ENCODE peak calls at places on chromosomes 7 and 10, in ten cellular contexts. E, F, V, K, O, Y, G, M, B and P are unnamed samples.

GRCh38 chr7:158779061-158779992 is 50.0 kb downstream of the ESYT2 start:
- DNase-seq in E (no peak), F (no peak), V (no peak), K (no peak), O (no peak), Y (no peak), G (no peak), M (no peak), B (no peak), P (no peak)

GRCh38 chr7:120070201-120070600 is 202.8 kb upstream of the KCND2 start:
- DNase-seq in E (no peak), F (no peak), V (no peak), K (no peak), O (no peak), Y (no peak), G (no peak), M (no peak), B (no peak), P (no peak)

GRCh38 chr10:125190961-125191360 is 30.6 kb upstream of the CTBP2 start:
- DNase-seq in E (no peak), F (peak), V (no peak), K (no peak), O (no peak), Y (no peak), G (no peak), M (no peak), B (no peak), P (no peak)

GRCh38 chr7:17769918-17770317 is 170.4 kb downstream of the SNX13 start:
- DNase-seq in E (no peak), F (peak), V (peak), K (peak), O (peak), Y (peak), G (peak), M (peak), B (peak), P (no peak)

GRCh38 chr7:123397746-123398145 is 136.6 kb downstream of the IQUB start:
- DNase-seq in E (no peak), F (no peak), V (no peak), K (no peak), O (no peak), Y (no peak), G (no peak), M (no peak), B (no peak), P (no peak)

GRCh38 chr10:132398566-132398991 is 1.6 kb downstream of the PWWP2B start:
- DNase-seq in E (peak), F (no peak), V (no peak), K (no peak), O (peak), Y (no peak), G (no peak), M (no peak), B (no peak), P (no peak)

GRCh38 chr10:79381804-79382221 is 34.5 kb downstream of the PPIF start:
- DNase-seq in E (peak), F (no peak), V (no peak), K (no peak), O (peak), Y (no peak), G (peak), M (no peak), B (no peak), P (no peak)

GRCh38 chr10:79331226-79331625 is 16.0 kb upstream of the PPIF start:
- DNase-seq in E (no peak), F (peak), V (no peak), K (no peak), O (no peak), Y (no peak), G (no peak), M (no peak), B (no peak), P (no peak)

GRCh38 chr7:116967254-116967922 is 14.1 kb downstream of the ST7 start:
- DNase-seq in E (no peak), F (no peak), V (no peak), K (no peak), O (no peak), Y (no peak), G (no peak), M (no peak), B (no peak), P (no peak)

GRCh38 chr10:45201271-45201670 is 114.1 kb downstream of the OR13A1 start:
- DNase-seq in E (no peak), F (no peak), V (no peak), K (no peak), O (no peak), Y (no peak), G (no peak), M (no peak), B (no peak), P (no peak)

GRCh38 chr7:89607797-89608196 is 546.5 kb upstream of the STEAP1 start:
- DNase-seq in E (no peak), F (no peak), V (no peak), K (no peak), O (no peak), Y (peak), G (no peak), M (no peak), B (no peak), P (no peak)

GRCh38 chr7:22295402-22296264 is 61.3 kb downstream of the RAPGEF5 start:
- DNase-seq in E (no peak), F (no peak), V (no peak), K (no peak), O (no peak), Y (no peak), G (no peak), M (no peak), B (no peak), P (no peak)

GRCh38 chr10:86953747-86954680 is 3.4 kb downstream of the MMRN2 start:
- DNase-seq in E (peak), F (no peak), V (no peak), K (no peak), O (peak), Y (no peak), G (peak), M (no peak), B (no peak), P (peak)

GRCh38 chr10:98422182-98422581 is 7.2 kb upstream of the PYROXD2 start:
- DNase-seq in E (peak), F (no peak), V (no peak), K (no peak), O (no peak), Y (peak), G (no peak), M (no peak), B (no peak), P (no peak)

GRCh38 chr7:33221374-33221773 is 92.0 kb downstream of the BBS9 start:
- DNase-seq in E (no peak), F (no peak), V (no peak), K (no peak), O (no peak), Y (no peak), G (no peak), M (no peak), B (no peak), P (no peak)

GRCh38 chr10:36946598-36946997 is 178.8 kb upstream of the ANKRD30A start:
- DNase-seq in E (no peak), F (no peak), V (no peak), K (no peak), O (no peak), Y (no peak), G (no peak), M (no peak), B (no peak), P (no peak)

GRCh38 chr10:105950410-105950809 is 1214.1 kb downstream of the SORCS1 start:
- DNase-seq in E (peak), F (no peak), V (peak), K (no peak), O (peak), Y (no peak), G (peak), M (no peak), B (peak), P (no peak)

GRCh38 chr10:93096901-93097300 is 23.2 kb downstream of the CYP26A1 start:
- DNase-seq in E (no peak), F (no peak), V (no peak), K (no peak), O (no peak), Y (no peak), G (no peak), M (no peak), B (no peak), P (no peak)

GRCh38 chr10:104277785-104278184 is 8.8 kb downstream of the GSTO2 start:
- DNase-seq in E (no peak), F (no peak), V (no peak), K (no peak), O (no peak), Y (no peak), G (no peak), M (no peak), B (no peak), P (no peak)

GRCh38 chr10:47370878-47371277 is 13.2 kb downstream of the ZNF488 start:
- DNase-seq in E (no peak), F (no peak), V (no peak), K (no peak), O (no peak), Y (no peak), G (peak), M (no peak), B (no peak), P (no peak)

GRCh38 chr7:55477781-55478374 is 94.4 kb downstream of the VOPP1 start:
- DNase-seq in E (no peak), F (no peak), V (no peak), K (no peak), O (no peak), Y (no peak), G (peak), M (no peak), B (no peak), P (no peak)

GRCh38 chr7:131425992-131426391 is 98.3 kb downstream of the MKLN1 start:
- DNase-seq in E (no peak), F (no peak), V (no peak), K (no peak), O (no peak), Y (no peak), G (no peak), M (no peak), B (no peak), P (no peak)

GRCh38 chr10:129607607-129608006 is 140.6 kb downstream of the MGMT start:
- DNase-seq in E (no peak), F (no peak), V (no peak), K (no peak), O (no peak), Y (no peak), G (no peak), M (no peak), B (no peak), P (no peak)

GRCh38 chr7:155947051-155947450 is 134.8 kb upstream of the SHH start:
- DNase-seq in E (no peak), F (peak), V (no peak), K (no peak), O (no peak), Y (no peak), G (no peak), M (no peak), B (no peak), P (no peak)
- H3K27ac ChIP-seq in E (no peak), F (peak), V (no peak), K (no peak), O (no peak), Y (no peak), G (no peak), M (no peak), B (no peak), P (no peak)

DNA sequence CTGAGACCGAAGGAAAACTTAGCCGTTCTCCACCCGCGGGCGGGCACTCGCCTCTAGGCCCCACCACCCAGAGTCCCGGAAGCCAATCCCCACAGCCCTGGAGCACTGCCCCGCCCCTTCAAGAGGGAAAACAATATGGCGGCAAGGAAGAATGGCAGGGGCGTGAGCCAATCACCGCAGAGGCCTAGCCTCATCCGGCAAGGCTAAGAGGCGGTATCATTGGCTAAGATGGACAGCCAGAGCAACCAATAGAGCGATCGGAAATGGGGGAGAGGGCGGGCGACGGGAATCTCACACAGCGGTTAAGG is 529 bp downstream of the ACTR1A start:
- DNase-seq in E (peak), F (peak), V (peak), K (peak), O (peak), Y (peak), G (peak), M (peak), B (peak), P (peak)
- H3K27ac ChIP-seq in E (peak), F (no peak), V (peak), K (peak), O (peak), Y (peak), G (no peak), M (peak), B (no peak), P (peak)

GRCh38 chr10:88270061-88270808 is 312.9 kb downstream of the RNLS start:
- DNase-seq in E (no peak), F (no peak), V (no peak), K (no peak), O (no peak), Y (no peak), G (no peak), M (no peak), B (no peak), P (no peak)

GRCh38 chr10:88272186-88272585 is 310.9 kb downstream of the RNLS start:
- DNase-seq in E (no peak), F (no peak), V (no peak), K (no peak), O (no peak), Y (no peak), G (no peak), M (no peak), B (no peak), P (no peak)

GRCh38 chr10:88273567-88273966 is 309.6 kb downstream of the RNLS start:
- DNase-seq in E (no peak), F (no peak), V (no peak), K (no peak), O (no peak), Y (no peak), G (no peak), M (no peak), B (no peak), P (no peak)

GRCh38 chr10:88270871-88271713 is 312.0 kb downstream of the RNLS start:
- DNase-seq in E (no peak), F (no peak), V (peak), K (no peak), O (no peak), Y (peak), G (no peak), M (no peak), B (no peak), P (no peak)

GRCh38 chr10:88271736-88272135 is 311.4 kb downstream of the RNLS start:
- DNase-seq in E (no peak), F (no peak), V (no peak), K (no peak), O (no peak), Y (no peak), G (no peak), M (no peak), B (no peak), P (no peak)
- H3K27ac ChIP-seq in E (no peak), F (no peak), V (no peak), K (no peak), O (peak), Y (peak), G (no peak), M (no peak), B (no peak), P (no peak)

DNA sequence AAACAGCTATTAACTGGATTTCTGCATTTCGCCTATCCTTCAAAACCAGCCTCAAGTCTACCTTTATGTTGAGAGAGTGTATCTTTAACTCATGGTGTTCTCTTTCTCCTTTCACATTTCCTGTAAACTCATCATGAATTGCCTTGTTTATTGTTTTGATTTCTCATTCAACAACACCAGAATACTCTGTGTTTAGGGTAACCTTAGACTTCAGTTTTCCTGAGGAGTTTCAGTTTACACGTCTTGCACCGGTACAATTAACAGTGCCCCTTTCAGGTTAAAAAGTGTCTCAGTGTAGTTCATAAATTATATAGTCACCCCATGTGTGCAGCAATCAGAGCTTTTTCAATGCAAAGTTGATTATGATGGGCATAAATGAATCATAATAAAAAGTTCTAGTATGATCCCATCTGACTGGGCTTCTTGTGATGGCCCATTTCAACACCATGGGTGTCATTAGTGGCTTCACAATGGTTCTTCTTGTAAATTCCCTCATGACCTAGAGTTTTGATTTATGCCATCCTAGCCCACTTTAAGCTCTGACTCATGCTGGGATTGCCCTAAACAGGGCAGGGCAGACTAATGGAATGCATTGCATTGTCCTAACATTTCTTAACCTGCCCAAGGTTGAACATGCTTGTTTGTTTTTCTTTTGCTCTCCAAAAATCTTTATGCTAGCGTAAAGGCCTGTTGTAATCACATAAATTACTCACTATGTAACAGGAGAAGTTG is 22.0 kb downstream of the ITGB8 start:
- DNase-seq in E (no peak), F (peak), V (no peak), K (no peak), O (no peak), Y (no peak), G (no peak), M (peak), B (no peak), P (no peak)
- H3K27ac ChIP-seq in E (no peak), F (peak), V (no peak), K (peak), O (no peak), Y (no peak), G (no peak), M (peak), B (no peak), P (no peak)

DNA sequence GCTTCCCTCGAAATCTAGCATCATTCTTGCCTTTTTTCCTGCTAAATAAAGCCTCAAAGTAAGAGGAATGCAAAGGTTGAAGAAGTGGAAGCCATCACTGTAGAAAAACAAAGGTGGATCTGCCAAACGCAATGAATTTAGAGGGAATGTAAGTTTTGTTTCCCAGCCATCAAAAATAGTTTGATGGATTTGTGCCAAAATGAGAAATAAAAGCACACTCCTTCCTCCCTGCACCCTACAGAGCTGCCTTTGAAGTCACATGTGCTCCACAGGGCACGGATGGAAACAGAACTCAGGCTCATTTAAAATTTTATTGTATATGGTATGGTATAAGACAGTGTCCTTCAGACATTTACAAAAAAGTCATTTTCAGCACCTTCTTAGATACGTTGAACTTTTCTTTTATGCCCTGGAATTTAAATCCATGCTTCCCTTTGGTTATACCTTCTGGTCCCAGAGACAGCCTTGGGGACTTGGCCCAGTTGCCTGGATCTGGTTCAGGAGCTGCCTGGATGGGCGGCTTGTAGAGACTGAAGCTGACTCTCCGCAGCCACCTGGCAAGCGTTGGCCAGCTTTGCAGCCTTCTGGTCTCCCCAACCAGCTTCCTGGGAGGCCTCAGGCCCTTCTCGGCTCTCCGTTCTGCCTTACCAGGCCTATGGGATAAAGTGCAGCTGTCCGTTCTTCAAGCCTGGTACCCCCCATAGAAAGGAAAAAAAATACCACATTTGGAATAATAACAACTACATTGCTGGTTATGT is 228.5 kb upstream of the NEBL start:
- DNase-seq in E (no peak), F (no peak), V (no peak), K (no peak), O (no peak), Y (no peak), G (no peak), M (no peak), B (no peak), P (no peak)
- H3K27ac ChIP-seq in E (no peak), F (no peak), V (no peak), K (no peak), O (no peak), Y (no peak), G (no peak), M (no peak), B (no peak), P (no peak)

DNA sequence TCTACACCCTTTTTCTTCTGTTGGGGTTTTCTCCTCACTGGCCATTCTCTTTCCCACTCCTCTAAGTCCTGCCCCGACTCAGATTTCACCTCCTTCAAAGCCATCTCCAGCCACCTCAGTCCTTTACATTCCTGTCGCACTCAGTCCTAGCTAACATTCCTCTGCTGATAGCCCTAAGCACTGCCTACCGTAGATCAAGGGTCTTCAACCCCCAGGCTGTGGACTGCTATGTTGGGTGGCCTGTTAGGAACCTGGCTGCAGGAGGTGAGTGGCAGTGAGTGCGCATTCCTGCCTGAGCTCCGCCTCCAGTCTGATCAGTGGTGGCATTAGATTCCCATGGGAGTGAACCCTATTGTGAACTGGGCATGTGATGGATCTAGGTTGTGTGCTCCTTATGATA is 11.2 kb downstream of the PFKFB3 start:
- DNase-seq in E (no peak), F (no peak), V (no peak), K (no peak), O (no peak), Y (no peak), G (no peak), M (no peak), B (no peak), P (no peak)
- H3K27ac ChIP-seq in E (no peak), F (no peak), V (no peak), K (no peak), O (no peak), Y (no peak), G (no peak), M (no peak), B (no peak), P (no peak)

GRCh38 chr10:29353887-29354561 is 65.2 kb downstream of the LYZL1 start:
- DNase-seq in E (no peak), F (no peak), V (no peak), K (no peak), O (no peak), Y (no peak), G (no peak), M (no peak), B (no peak), P (no peak)

GRCh38 chr10:29355436-29355991 is 66.6 kb downstream of the LYZL1 start:
- DNase-seq in E (no peak), F (no peak), V (no peak), K (no peak), O (no peak), Y (no peak), G (no peak), M (no peak), B (no peak), P (no peak)

GRCh38 chr10:29353291-29353690 is 64.4 kb downstream of the LYZL1 start:
- DNase-seq in E (no peak), F (no peak), V (no peak), K (no peak), O (no peak), Y (no peak), G (no peak), M (no peak), B (no peak), P (no peak)

GRCh38 chr10:29357962-29358635 is 69.2 kb downstream of the LYZL1 start:
- DNase-seq in E (no peak), F (peak), V (no peak), K (no peak), O (no peak), Y (no peak), G (no peak), M (no peak), B (no peak), P (no peak)

GRCh38 chr10:29356931-29357330 is 68.1 kb downstream of the LYZL1 start:
- DNase-seq in E (no peak), F (peak), V (no peak), K (no peak), O (no peak), Y (no peak), G (no peak), M (no peak), B (no peak), P (no peak)
- H3K27ac ChIP-seq in E (no peak), F (peak), V (no peak), K (no peak), O (no peak), Y (no peak), G (no peak), M (no peak), B (no peak), P (no peak)

DNA sequence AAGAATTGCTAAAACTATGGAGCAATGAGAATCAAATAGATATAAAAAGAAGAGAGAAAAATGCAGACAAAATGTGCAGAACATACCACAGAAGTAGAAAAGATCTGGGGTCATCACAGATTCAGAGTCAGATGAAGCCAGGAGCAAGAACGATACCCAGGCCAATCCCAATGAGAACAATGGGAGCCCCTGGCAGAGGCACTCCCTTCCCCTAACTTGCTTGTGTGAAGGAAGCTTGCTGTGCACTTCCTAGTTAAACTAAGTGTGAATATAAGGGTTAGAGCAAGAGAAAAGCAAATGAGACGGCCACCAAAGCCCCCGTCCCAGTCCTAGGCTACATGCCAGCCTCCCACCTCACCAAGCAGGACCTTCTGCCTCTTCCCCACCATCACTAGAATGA is 12.7 kb downstream of the PARP12 start:
- DNase-seq in E (no peak), F (no peak), V (no peak), K (no peak), O (no peak), Y (no peak), G (no peak), M (no peak), B (no peak), P (no peak)
- H3K27ac ChIP-seq in E (no peak), F (no peak), V (no peak), K (no peak), O (peak), Y (no peak), G (no peak), M (no peak), B (no peak), P (no peak)